ENCODE peak calls at places on chromosomes 6 and 20, in five cellular contexts. F is ELF-1; X is HFFc6; V is activated T-cell treated with anti-CD3 and anti-CD28 coated beads, Interleukin-2, amount 50 U/mL, for 72 hours; O is T-helper 2 cell. T is an unnamed sample.
A peak's percentile ranks its signal among the peaks of the same experiment; 100 is the strongest.

GRCh38 chr20:23596856-23597255 is 8.9 kb downstream of the CST9 start:
- DNase-seq in X (no peak), O (no peak), V (no peak), F (no peak), T (no peak)

GRCh38 chr6:75528423-75528822 is 34.8 kb upstream of the FILIP1 start:
- DNase-seq in V (no peak), O (no peak), F (no peak), X (no peak), T (no peak)

GRCh38 chr6:14766595-14766994 is 479.3 kb upstream of the JARID2 start:
- DNase-seq in X (no peak), F (no peak), V (no peak), O (no peak), T (no peak)

GRCh38 chr6:54070025-54070424 is 41.2 kb upstream of the MLIP start:
- DNase-seq in O (no peak), X (no peak), F (no peak), V (no peak), T (no peak)

GRCh38 chr6:156752666-156753301 is 24.4 kb upstream of the ARID1B start:
- DNase-seq in V (no peak), F (peak; percentile 16), X (no peak), O (no peak), T (no peak)

GRCh38 chr6:169837529-169838250 is 86.3 kb downstream of the ERMARD start:
- DNase-seq in F (no peak), X (no peak), O (no peak), V (no peak), T (no peak)

GRCh38 chr20:60203451-60203850 is 245.2 kb downstream of the CDH26 start:
- DNase-seq in O (no peak), X (peak; percentile 25), F (peak; percentile 58), V (no peak), T (no peak)

GRCh38 chr6:3455121-3455489 is 1.7 kb downstream of the SLC22A23 start:
- DNase-seq in V (peak; percentile 49), X (no peak), F (no peak), O (peak; percentile 47), T (peak; percentile 47)

GRCh38 chr6:113184291-113184690 is 672.9 kb upstream of the MARCKS start:
- DNase-seq in X (peak; percentile 94), V (no peak), F (no peak), O (no peak), T (no peak)

GRCh38 chr6:47780510-47781356 is 1.1 kb upstream of the OPN5 start:
- DNase-seq in O (no peak), V (peak; percentile 30), X (peak; percentile 68), F (peak; percentile 54), T (peak; percentile 79)

GRCh38 chr20:38256966-38257365 is 3.6 kb downstream of the KIAA1755 start:
- DNase-seq in F (no peak), V (no peak), O (no peak), X (no peak), T (no peak)

GRCh38 chr6:134663800-134664535 is 285.9 kb downstream of the ALDH8A1 start:
- DNase-seq in O (no peak), F (no peak), X (no peak), V (no peak), T (no peak)

GRCh38 chr6:138382498-138383265 is 5.0 kb downstream of the SMIM28 start:
- DNase-seq in V (no peak), X (no peak), O (no peak), F (peak; percentile 68), T (peak; percentile 28)

GRCh38 chr6:19380287-19380686 is 456.9 kb upstream of the ID4 start:
- DNase-seq in X (peak; percentile 10), O (no peak), V (no peak), F (no peak), T (no peak)

GRCh38 chr6:132659082-132659481 is at the start of gene TAAR1:
- DNase-seq in X (no peak), F (no peak), V (no peak), O (no peak), T (no peak)

GRCh38 chr20:6812530-6812929 is 45.0 kb downstream of the BMP2 start:
- DNase-seq in O (no peak), F (no peak), V (no peak), X (no peak), T (no peak)

GRCh38 chr6:134020071-134020470 is 32.4 kb downstream of the SLC2A12 start:
- DNase-seq in O (no peak), V (no peak), X (no peak), F (no peak), T (no peak)

GRCh38 chr6:16602035-16602434 is 159.2 kb downstream of the ATXN1 start:
- DNase-seq in X (no peak), O (no peak), F (no peak), V (peak; percentile 80), T (no peak)

GRCh38 chr6:134317471-134318131 is at the start of gene SGK1:
- DNase-seq in X (peak; percentile 10), F (peak; percentile 67), V (peak; percentile 19), O (peak; percentile 15), T (peak; percentile 21)

GRCh38 chr6:19180348-19181073 is 656.7 kb upstream of the ID4 start:
- DNase-seq in F (no peak), V (no peak), X (no peak), O (no peak), T (peak; percentile 9)

GRCh38 chr6:42745083-42745637 is 743 bp downstream of the TBCC start:
- DNase-seq in F (peak; percentile 72), X (no peak), O (peak; percentile 14), V (peak; percentile 62), T (no peak)

GRCh38 chr20:38395165-38395564 is 40.0 kb downstream of the SNHG17 start:
- DNase-seq in F (no peak), V (no peak), X (peak; percentile 8), O (no peak), T (no peak)

GRCh38 chr20:43364001-43364400 is 93.7 kb upstream of the SRSF6 start:
- DNase-seq in O (no peak), X (no peak), F (no peak), V (no peak), T (no peak)

GRCh38 chr20:45461225-45461624 is 8.3 kb upstream of the WFDC2 start:
- DNase-seq in X (no peak), F (peak; percentile 38), O (no peak), V (no peak), T (no peak)

GRCh38 chr6:17138033-17138432 is 36.2 kb downstream of the STMND1 start:
- DNase-seq in F (no peak), X (no peak), O (no peak), V (no peak), T (no peak)

GRCh38 chr6:31175961-31176360 is 5.5 kb upstream of the POU5F1 start:
- DNase-seq in X (peak; percentile 50), V (no peak), F (no peak), O (no peak), T (no peak)

GRCh38 chr20:25323486-25324246 is 67.0 kb downstream of the ABHD12 start:
- DNase-seq in F (no peak), V (no peak), X (no peak), O (no peak), T (no peak)

GRCh38 chr6:31597006-31597405 is 4.2 kb upstream of the NCR3 start:
- DNase-seq in V (peak; percentile 41), X (peak; percentile 40), O (peak; percentile 29), F (no peak), T (peak; percentile 54)

GRCh38 chr6:101000334-101000733 is 119.2 kb upstream of the ASCC3 start:
- DNase-seq in O (no peak), F (no peak), V (no peak), X (no peak), T (no peak)

GRCh38 chr20:33862709-33863403 is 51.7 kb downstream of the CHMP4B start:
- DNase-seq in F (peak; percentile 88), V (peak; percentile 49), X (peak; percentile 59), O (peak; percentile 28), T (peak; percentile 64)

GRCh38 chr6:492178-492577 is 100.6 kb downstream of the IRF4 start:
- DNase-seq in X (no peak), F (no peak), V (no peak), O (no peak), T (no peak)

GRCh38 chr6:139641412-139641811 is 267.0 kb upstream of the CITED2 start:
- DNase-seq in X (no peak), V (no peak), O (no peak), F (no peak), T (no peak)

GRCh38 chr6:3804981-3805380 is 44.2 kb upstream of the FAM50B start:
- DNase-seq in X (no peak), O (no peak), F (no peak), V (no peak), T (no peak)

GRCh38 chr20:19932170-19932667 is 84.9 kb upstream of the NAA20 start:
- DNase-seq in F (no peak), X (peak; percentile 81), O (no peak), V (no peak), T (no peak)

GRCh38 chr6:140897804-140898573 is 1234.7 kb upstream of the GJE1 start:
- DNase-seq in O (no peak), F (no peak), X (no peak), V (no peak), T (no peak)